ENCODE peak calls at places on chromosomes 7 and 10, in eight cellular contexts. One of them, this sample, is unnamed.
A peak's percentile ranks its signal among the peaks of the same experiment; 100 is the strongest.

GRCh38 chr7:98240961-98241673 is 10.9 kb downstream of the TECPR1 start:
- DNase-seq in colonic mucosa: peak; percentile 40
- DNase-seq in adipocyte: peak; percentile 61
- DNase-seq in IMR-90: peak; percentile 28
- DNase-seq in MM.1S: peak; percentile 29
- DNase-seq in Karpas-422: peak; percentile 83
- DNase-seq in H1: peak; percentile 86
- DNase-seq in kidney: no peak
- DNase-seq in this sample: peak; percentile 90

GRCh38 chr10:121846555-121846954 is 81.3 kb downstream of the ATE1 start:
- DNase-seq in colonic mucosa: no peak
- DNase-seq in adipocyte: no peak
- DNase-seq in IMR-90: no peak
- DNase-seq in MM.1S: no peak
- DNase-seq in Karpas-422: no peak
- DNase-seq in H1: no peak
- DNase-seq in kidney: no peak
- DNase-seq in this sample: no peak

GRCh38 chr7:17787257-17787656 is 153.0 kb downstream of the SNX13 start:
- DNase-seq in colonic mucosa: no peak
- DNase-seq in adipocyte: no peak
- DNase-seq in IMR-90: no peak
- DNase-seq in MM.1S: no peak
- DNase-seq in Karpas-422: no peak
- DNase-seq in H1: no peak
- DNase-seq in kidney: no peak
- DNase-seq in this sample: no peak

GRCh38 chr10:95908450-95908849 is 675 bp downstream of the CC2D2B start:
- DNase-seq in colonic mucosa: no peak
- DNase-seq in adipocyte: no peak
- DNase-seq in IMR-90: no peak
- DNase-seq in MM.1S: no peak
- DNase-seq in Karpas-422: no peak
- DNase-seq in H1: no peak
- DNase-seq in kidney: no peak
- DNase-seq in this sample: no peak

GRCh38 chr7:98784216-98784785 is 85.5 kb downstream of the TMEM130 start:
- DNase-seq in colonic mucosa: no peak
- DNase-seq in adipocyte: no peak
- DNase-seq in IMR-90: no peak
- DNase-seq in MM.1S: no peak
- DNase-seq in Karpas-422: no peak
- DNase-seq in H1: no peak
- DNase-seq in kidney: no peak
- DNase-seq in this sample: no peak

GRCh38 chr7:136803028-136803427 is 65.4 kb upstream of the CHRM2 start:
- DNase-seq in colonic mucosa: no peak
- DNase-seq in adipocyte: no peak
- DNase-seq in IMR-90: no peak
- DNase-seq in MM.1S: no peak
- DNase-seq in Karpas-422: no peak
- DNase-seq in H1: no peak
- DNase-seq in kidney: no peak
- DNase-seq in this sample: no peak

GRCh38 chr7:131164025-131164899 is 163.4 kb upstream of the MKLN1 start:
- DNase-seq in colonic mucosa: no peak
- DNase-seq in adipocyte: peak; percentile 87
- DNase-seq in IMR-90: peak; percentile 81
- DNase-seq in MM.1S: no peak
- DNase-seq in Karpas-422: no peak
- DNase-seq in H1: peak; percentile 32
- DNase-seq in kidney: no peak
- DNase-seq in this sample: no peak

GRCh38 chr10:112587709-112588108 is 140.7 kb downstream of the VTI1A start:
- DNase-seq in colonic mucosa: no peak
- DNase-seq in adipocyte: peak; percentile 52
- DNase-seq in IMR-90: peak; percentile 15
- DNase-seq in MM.1S: no peak
- DNase-seq in Karpas-422: no peak
- DNase-seq in H1: no peak
- DNase-seq in kidney: no peak
- DNase-seq in this sample: no peak

GRCh38 chr7:22671177-22671879 is 55.7 kb upstream of the IL6 start:
- DNase-seq in colonic mucosa: no peak
- DNase-seq in adipocyte: peak; percentile 51
- DNase-seq in IMR-90: peak; percentile 91
- DNase-seq in MM.1S: no peak
- DNase-seq in Karpas-422: no peak
- DNase-seq in H1: no peak
- DNase-seq in kidney: no peak
- DNase-seq in this sample: no peak

GRCh38 chr7:26667514-26668133 is 196.8 kb downstream of the SKAP2 start:
- DNase-seq in colonic mucosa: peak; percentile 81
- DNase-seq in adipocyte: peak; percentile 95
- DNase-seq in IMR-90: peak; percentile 90
- DNase-seq in MM.1S: peak; percentile 82
- DNase-seq in Karpas-422: peak; percentile 93
- DNase-seq in H1: no peak
- DNase-seq in kidney: peak; percentile 54
- DNase-seq in this sample: peak; percentile 91

GRCh38 chr7:73701357-73701995 is 18.0 kb downstream of the STX1A start:
- DNase-seq in colonic mucosa: peak; percentile 74
- DNase-seq in adipocyte: peak; percentile 53
- DNase-seq in IMR-90: peak; percentile 33
- DNase-seq in MM.1S: no peak
- DNase-seq in Karpas-422: peak; percentile 68
- DNase-seq in H1: peak; percentile 92
- DNase-seq in kidney: no peak
- DNase-seq in this sample: peak; percentile 94

GRCh38 chr7:134755422-134756022 is 23.9 kb upstream of the CALD1 start:
- DNase-seq in colonic mucosa: no peak
- DNase-seq in adipocyte: peak; percentile 87
- DNase-seq in IMR-90: no peak
- DNase-seq in MM.1S: no peak
- DNase-seq in Karpas-422: no peak
- DNase-seq in H1: no peak
- DNase-seq in kidney: no peak
- DNase-seq in this sample: no peak

GRCh38 chr7:97555845-97556431 is 175.9 kb upstream of the TAC1 start:
- DNase-seq in colonic mucosa: no peak
- DNase-seq in adipocyte: no peak
- DNase-seq in IMR-90: no peak
- DNase-seq in MM.1S: no peak
- DNase-seq in Karpas-422: no peak
- DNase-seq in H1: no peak
- DNase-seq in kidney: no peak
- DNase-seq in this sample: no peak

GRCh38 chr7:66766041-66766440 is 25.5 kb downstream of the RABGEF1 start:
- DNase-seq in colonic mucosa: no peak
- DNase-seq in adipocyte: no peak
- DNase-seq in IMR-90: no peak
- DNase-seq in MM.1S: no peak
- DNase-seq in Karpas-422: no peak
- DNase-seq in H1: no peak
- DNase-seq in kidney: no peak
- DNase-seq in this sample: no peak

GRCh38 chr7:159227433-159227832 is 82.8 kb upstream of the VIPR2 start:
- DNase-seq in colonic mucosa: no peak
- DNase-seq in adipocyte: no peak
- DNase-seq in IMR-90: no peak
- DNase-seq in MM.1S: no peak
- DNase-seq in Karpas-422: no peak
- DNase-seq in H1: no peak
- DNase-seq in kidney: no peak
- DNase-seq in this sample: no peak

GRCh38 chr7:136911362-136911761 is 42.9 kb downstream of the CHRM2 start:
- DNase-seq in colonic mucosa: no peak
- DNase-seq in adipocyte: peak; percentile 55
- DNase-seq in IMR-90: peak; percentile 65
- DNase-seq in MM.1S: no peak
- DNase-seq in Karpas-422: no peak
- DNase-seq in H1: no peak
- DNase-seq in kidney: no peak
- DNase-seq in this sample: peak; percentile 55

GRCh38 chr7:51244890-51245289 is 71.7 kb downstream of the COBL start:
- DNase-seq in colonic mucosa: no peak
- DNase-seq in adipocyte: no peak
- DNase-seq in IMR-90: no peak
- DNase-seq in MM.1S: no peak
- DNase-seq in Karpas-422: no peak
- DNase-seq in H1: no peak
- DNase-seq in kidney: no peak
- DNase-seq in this sample: peak; percentile 17

GRCh38 chr10:133166828-133167692 is 7.0 kb downstream of the KNDC1 start:
- DNase-seq in colonic mucosa: no peak
- DNase-seq in adipocyte: no peak
- DNase-seq in IMR-90: no peak
- DNase-seq in MM.1S: no peak
- DNase-seq in Karpas-422: no peak
- DNase-seq in H1: no peak
- DNase-seq in kidney: peak; percentile 79
- DNase-seq in this sample: no peak

GRCh38 chr10:58856508-58857240 is 319.8 kb upstream of the PHYHIPL start:
- DNase-seq in colonic mucosa: no peak
- DNase-seq in adipocyte: peak; percentile 87
- DNase-seq in IMR-90: peak; percentile 96
- DNase-seq in MM.1S: no peak
- DNase-seq in Karpas-422: no peak
- DNase-seq in H1: no peak
- DNase-seq in kidney: no peak
- DNase-seq in this sample: peak; percentile 72

GRCh38 chr10:21069929-21070363 is 172.8 kb upstream of the NEBL start:
- DNase-seq in colonic mucosa: no peak
- DNase-seq in adipocyte: no peak
- DNase-seq in IMR-90: no peak
- DNase-seq in MM.1S: no peak
- DNase-seq in Karpas-422: no peak
- DNase-seq in H1: no peak
- DNase-seq in kidney: no peak
- DNase-seq in this sample: no peak

GRCh38 chr10:131569851-131570715 is 258.6 kb upstream of the TCERG1L start:
- DNase-seq in colonic mucosa: peak; percentile 11
- DNase-seq in adipocyte: no peak
- DNase-seq in IMR-90: no peak
- DNase-seq in MM.1S: no peak
- DNase-seq in Karpas-422: peak; percentile 66
- DNase-seq in H1: peak; percentile 94
- DNase-seq in kidney: no peak
- DNase-seq in this sample: peak; percentile 94

GRCh38 chr7:141074162-141074989 is 512 bp downstream of the TMEM178B start:
- DNase-seq in colonic mucosa: no peak
- DNase-seq in adipocyte: peak; percentile 19
- DNase-seq in IMR-90: no peak
- DNase-seq in MM.1S: peak; percentile 63
- DNase-seq in Karpas-422: no peak
- DNase-seq in H1: peak; percentile 82
- DNase-seq in kidney: peak; percentile 78
- DNase-seq in this sample: peak; percentile 87

GRCh38 chr10:95655571-95656290 is 780 bp downstream of the ALDH18A1 start:
- DNase-seq in colonic mucosa: peak; percentile 34
- DNase-seq in adipocyte: peak; percentile 49
- DNase-seq in IMR-90: peak; percentile 50
- DNase-seq in MM.1S: peak; percentile 12
- DNase-seq in Karpas-422: peak; percentile 49
- DNase-seq in H1: no peak
- DNase-seq in kidney: no peak
- DNase-seq in this sample: peak; percentile 48

GRCh38 chr7:106756884-106757283 is 95.9 kb upstream of the CCDC71L start:
- DNase-seq in colonic mucosa: no peak
- DNase-seq in adipocyte: no peak
- DNase-seq in IMR-90: no peak
- DNase-seq in MM.1S: no peak
- DNase-seq in Karpas-422: no peak
- DNase-seq in H1: no peak
- DNase-seq in kidney: no peak
- DNase-seq in this sample: no peak

GRCh38 chr7:106752345-106752744 is 91.4 kb upstream of the CCDC71L start:
- DNase-seq in colonic mucosa: peak; percentile 55
- DNase-seq in adipocyte: no peak
- DNase-seq in IMR-90: no peak
- DNase-seq in MM.1S: no peak
- DNase-seq in Karpas-422: no peak
- DNase-seq in H1: no peak
- DNase-seq in kidney: no peak
- DNase-seq in this sample: no peak

GRCh38 chr7:106755641-106756040 is 94.7 kb upstream of the CCDC71L start:
- DNase-seq in colonic mucosa: no peak
- DNase-seq in adipocyte: no peak
- DNase-seq in IMR-90: no peak
- DNase-seq in MM.1S: no peak
- DNase-seq in Karpas-422: no peak
- DNase-seq in H1: no peak
- DNase-seq in kidney: no peak
- DNase-seq in this sample: no peak

GRCh38 chr7:106756071-106756470 is 95.1 kb upstream of the CCDC71L start:
- DNase-seq in colonic mucosa: no peak
- DNase-seq in adipocyte: no peak
- DNase-seq in IMR-90: no peak
- DNase-seq in MM.1S: no peak
- DNase-seq in Karpas-422: no peak
- DNase-seq in H1: no peak
- DNase-seq in kidney: no peak
- DNase-seq in this sample: no peak

GRCh38 chr7:106757846-106758245 is 96.9 kb upstream of the CCDC71L start:
- DNase-seq in colonic mucosa: peak; percentile 46
- DNase-seq in adipocyte: no peak
- DNase-seq in IMR-90: peak; percentile 64
- DNase-seq in MM.1S: peak; percentile 15
- DNase-seq in Karpas-422: no peak
- DNase-seq in H1: no peak
- DNase-seq in kidney: peak; percentile 68
- DNase-seq in this sample: no peak
- H3K36me3 ChIP-seq in colonic mucosa: no peaks in the 10 kb centered on the region
- H3K36me3 ChIP-seq in adipocyte: no peaks in the 10 kb centered on the region
- H3K36me3 ChIP-seq in IMR-90: no peaks in the 10 kb centered on the region
- H3K36me3 ChIP-seq in MM.1S: no peaks in the 10 kb centered on the region
- H3K36me3 ChIP-seq in Karpas-422: no peaks in the 10 kb centered on the region
- H3K36me3 ChIP-seq in H1: no peaks in the 10 kb centered on the region
- H3K36me3 ChIP-seq in kidney: no peaks in the 10 kb centered on the region
- H3K36me3 ChIP-seq in this sample: no peaks in the 10 kb centered on the region

GRCh38 chr10:24390746-24391145 is 181.8 kb downstream of the KIAA1217 start:
- DNase-seq in colonic mucosa: no peak
- DNase-seq in adipocyte: peak; percentile 69
- DNase-seq in IMR-90: peak; percentile 25
- DNase-seq in MM.1S: no peak
- DNase-seq in Karpas-422: no peak
- DNase-seq in H1: no peak
- DNase-seq in kidney: no peak
- DNase-seq in this sample: no peak
- H3K9ac ChIP-seq in colonic mucosa: no peak overlapping the region
- H3K9ac ChIP-seq in adipocyte: no peak overlapping the region
- H3K9ac ChIP-seq in IMR-90: no peak overlapping the region
- H3K9ac ChIP-seq in MM.1S: no peak overlapping the region
- H3K9ac ChIP-seq in Karpas-422: no peak overlapping the region
- H3K9ac ChIP-seq in H1: no peak overlapping the region
- H3K9ac ChIP-seq in kidney: no peak overlapping the region
- H3K9ac ChIP-seq in this sample: no peak overlapping the region

GRCh38 chr7:148588168-148588890 is 2.2 kb upstream of the C7orf33 start:
- DNase-seq in colonic mucosa: no peak
- DNase-seq in adipocyte: no peak
- DNase-seq in IMR-90: no peak
- DNase-seq in MM.1S: peak; percentile 4
- DNase-seq in Karpas-422: no peak
- DNase-seq in H1: no peak
- DNase-seq in kidney: no peak
- DNase-seq in this sample: no peak
- H3K4me3 ChIP-seq in colonic mucosa: no peak overlapping the region
- H3K4me3 ChIP-seq in adipocyte: no peak overlapping the region
- H3K4me3 ChIP-seq in IMR-90: no peak overlapping the region
- H3K4me3 ChIP-seq in MM.1S: no peak overlapping the region
- H3K4me3 ChIP-seq in Karpas-422: no peak overlapping the region
- H3K4me3 ChIP-seq in H1: no peak overlapping the region
- H3K4me3 ChIP-seq in kidney: no peak overlapping the region
- H3K4me3 ChIP-seq in this sample: no peak overlapping the region

GRCh38 chr7:152148706-152149105 is 123.2 kb downstream of the GALNT11 start:
- DNase-seq in colonic mucosa: no peak
- DNase-seq in adipocyte: no peak
- DNase-seq in IMR-90: no peak
- DNase-seq in MM.1S: no peak
- DNase-seq in Karpas-422: no peak
- DNase-seq in H1: no peak
- DNase-seq in kidney: no peak
- DNase-seq in this sample: no peak
- H3K36me3 ChIP-seq in colonic mucosa: peaks cover 17% of the 10 kb centered on the region
- H3K36me3 ChIP-seq in adipocyte: peaks cover 89% of the 10 kb centered on the region
- H3K36me3 ChIP-seq in IMR-90: peaks cover 56% of the 10 kb centered on the region
- H3K36me3 ChIP-seq in MM.1S: peaks cover 51% of the 10 kb centered on the region
- H3K36me3 ChIP-seq in Karpas-422: peaks cover 69% of the 10 kb centered on the region
- H3K36me3 ChIP-seq in H1: peaks cover 5% of the 10 kb centered on the region
- H3K36me3 ChIP-seq in kidney: peaks cover 69% of the 10 kb centered on the region
- H3K36me3 ChIP-seq in this sample: peaks cover 94% of the 10 kb centered on the region